ENCODE peak calls at places on chromosomes 5 and 9, in ten cellular contexts. L, F, R, A, B, Z, X, E, H and P are unnamed samples.

GRCh38 chr9:76704601-76705204 is 59.5 kb upstream of the PCA3 start:
- DNase-seq in L (no peak), F (no peak), R (peak; percentile 77), A (peak; percentile 89), B (peak; percentile 75), Z (peak; percentile 97), X (no peak), E (no peak), H (peak; percentile 86), P (peak; percentile 97)

GRCh38 chr5:4511996-4512656 is 628.0 kb upstream of the ADAMTS16 start:
- DNase-seq in L (no peak), F (peak; percentile 83), R (no peak), A (peak; percentile 2), B (no peak), Z (no peak), X (no peak), E (peak; percentile 45), H (no peak), P (peak; percentile 0)

GRCh38 chr5:963673-964531 is 44.7 kb upstream of the NKD2 start:
- DNase-seq in L (no peak), F (peak; percentile 15), R (no peak), A (no peak), B (peak; percentile 45), Z (peak; percentile 97), X (no peak), E (peak; percentile 76), H (peak; percentile 76), P (peak; percentile 98)

GRCh38 chr5:102628449-102629175 is 126.5 kb upstream of the PAM start:
- DNase-seq in L (no peak), F (no peak), R (no peak), A (peak; percentile 29), B (peak; percentile 57), Z (no peak), X (no peak), E (peak; percentile 45), H (no peak), P (peak; percentile 1)

GRCh38 chr9:69785757-69786156 is 25.9 kb upstream of the PTAR1 start:
- DNase-seq in L (no peak), F (no peak), R (no peak), A (peak; percentile 74), B (peak; percentile 46), Z (peak; percentile 62), X (no peak), E (no peak), H (no peak), P (peak; percentile 53)

GRCh38 chr5:101429241-101429640 is 526.2 kb upstream of the ST8SIA4 start:
- DNase-seq in L (no peak), F (no peak), R (no peak), A (peak; percentile 49), B (peak; percentile 34), Z (no peak), X (no peak), E (no peak), H (peak; percentile 40), P (peak; percentile 13)

GRCh38 chr5:124583469-124584350 is 162.7 kb downstream of the ZNF608 start:
- DNase-seq in L (no peak), F (no peak), R (peak; percentile 34), A (peak; percentile 90), B (peak; percentile 72), Z (peak; percentile 70), X (no peak), E (no peak), H (peak; percentile 55), P (peak; percentile 65)

GRCh38 chr5:148455055-148455675 is 71.4 kb downstream of the FBXO38 start:
- DNase-seq in L (no peak), F (no peak), R (no peak), A (no peak), B (no peak), Z (peak; percentile 28), X (no peak), E (no peak), H (no peak), P (no peak)

GRCh38 chr5:114419941-114420340 is 58.1 kb downstream of the KCNN2 start:
- DNase-seq in L (no peak), F (no peak), R (no peak), A (peak; percentile 38), B (peak; percentile 75), Z (peak; percentile 30), X (no peak), E (no peak), H (peak; percentile 11), P (peak; percentile 1)

GRCh38 chr9:82209797-82210470 is 221.4 kb downstream of the SPATA31D1 start:
- DNase-seq in L (no peak), F (no peak), R (peak; percentile 79), A (no peak), B (no peak), Z (no peak), X (no peak), E (no peak), H (no peak), P (no peak)

GRCh38 chr9:6197330-6197729 is 18.3 kb upstream of the IL33 start:
- DNase-seq in L (no peak), F (no peak), R (peak; percentile 5), A (no peak), B (no peak), Z (peak; percentile 68), X (no peak), E (no peak), H (no peak), P (peak; percentile 67)

GRCh38 chr9:21592063-21592338 is 109.9 kb upstream of the IFNE start:
- DNase-seq in L (no peak), F (no peak), R (no peak), A (no peak), B (no peak), Z (no peak), X (no peak), E (no peak), H (no peak), P (no peak)

DNA sequence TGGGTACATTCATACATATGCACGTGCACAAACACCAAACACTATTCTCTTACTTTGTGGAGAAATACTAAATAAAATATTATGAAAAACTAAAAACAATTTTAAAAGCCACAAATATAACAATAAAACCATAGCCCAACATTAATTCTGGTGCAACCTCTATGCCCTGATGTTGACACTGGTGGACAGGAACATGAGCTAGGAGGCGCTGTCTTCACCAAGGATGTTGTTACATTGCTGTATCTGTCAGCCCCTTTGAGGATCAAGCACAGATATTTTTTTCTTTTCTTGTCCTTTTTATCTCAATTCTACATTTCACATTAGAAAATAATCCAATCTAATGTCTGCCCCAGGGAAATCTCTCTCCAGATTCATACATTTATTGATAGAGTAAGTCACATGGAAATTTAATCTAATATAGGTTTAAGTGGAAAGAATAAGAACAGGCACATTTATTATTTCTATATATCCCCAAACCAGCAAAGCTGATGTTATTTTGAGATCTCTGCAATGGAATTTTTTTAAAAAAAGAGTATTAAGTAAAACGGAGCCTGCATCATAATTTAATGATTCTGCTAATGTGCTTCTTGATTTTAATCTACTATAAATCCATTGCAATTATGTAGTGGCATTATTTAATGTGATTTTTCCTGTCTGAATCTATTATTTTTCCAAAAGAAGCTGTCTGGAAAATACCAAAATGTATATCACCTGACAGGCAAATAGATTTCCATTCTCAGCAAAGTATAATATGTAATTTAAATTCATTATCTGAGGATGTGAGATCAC is 716.5 kb downstream of the MTRR start:
- DNase-seq in L (no peak), F (no peak), R (no peak), A (no peak), B (no peak), Z (no peak), X (no peak), E (no peak), H (no peak), P (peak; percentile 2)
- TF ChIP-seq CTCF in L (no peak), F (no peak), R (peak; percentile 28), A (peak; percentile 3), B (peak; percentile 18), Z (no peak), X (no peak), E (no peak), H (peak; percentile 36), P (peak; percentile 27)

DNA sequence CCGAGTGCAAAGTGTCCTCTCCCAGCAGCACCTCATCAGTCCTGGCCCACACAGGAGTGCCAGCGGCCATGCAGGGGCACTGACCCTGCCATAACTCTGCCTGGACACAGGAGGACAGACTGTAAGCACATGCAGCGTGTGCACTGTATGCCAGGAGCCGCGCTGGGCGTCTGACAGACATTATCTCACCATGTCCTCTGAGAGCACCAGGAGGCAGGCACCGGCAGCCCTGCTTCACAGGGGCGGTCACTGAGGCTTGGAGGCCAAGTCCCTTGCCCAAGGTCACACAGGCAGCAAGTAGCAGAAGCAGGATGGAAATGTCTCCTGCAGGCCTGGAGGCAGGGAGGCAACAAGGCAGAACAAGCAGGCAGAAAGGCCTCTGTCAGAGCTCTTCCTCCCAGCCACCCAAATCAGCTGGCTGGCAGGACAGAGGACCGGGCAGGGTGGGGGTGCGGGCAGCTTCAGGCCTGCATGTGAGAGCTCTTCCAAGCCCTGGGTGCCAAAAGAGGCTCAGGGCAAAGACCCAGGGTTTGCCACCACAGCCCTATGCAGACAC is 8.4 kb downstream of the EEIG1 start:
- DNase-seq in L (no peak), F (no peak), R (no peak), A (no peak), B (no peak), Z (no peak), X (no peak), E (peak; percentile 85), H (no peak), P (no peak)
- TF ChIP-seq CTCF in L (no peak), F (no peak), R (no peak), A (no peak), B (no peak), Z (no peak), X (no peak), E (no peak), H (no peak), P (no peak)

GRCh38 chr9:117116084-117116483 is 298.8 kb downstream of the ASTN2 start:
- DNase-seq in L (no peak), F (no peak), R (no peak), A (no peak), B (no peak), Z (no peak), X (no peak), E (no peak), H (no peak), P (no peak)
- TF ChIP-seq CTCF in L (no peak), F (no peak), R (no peak), A (no peak), B (no peak), Z (no peak), X (no peak), E (no peak), H (no peak), P (no peak)

DNA sequence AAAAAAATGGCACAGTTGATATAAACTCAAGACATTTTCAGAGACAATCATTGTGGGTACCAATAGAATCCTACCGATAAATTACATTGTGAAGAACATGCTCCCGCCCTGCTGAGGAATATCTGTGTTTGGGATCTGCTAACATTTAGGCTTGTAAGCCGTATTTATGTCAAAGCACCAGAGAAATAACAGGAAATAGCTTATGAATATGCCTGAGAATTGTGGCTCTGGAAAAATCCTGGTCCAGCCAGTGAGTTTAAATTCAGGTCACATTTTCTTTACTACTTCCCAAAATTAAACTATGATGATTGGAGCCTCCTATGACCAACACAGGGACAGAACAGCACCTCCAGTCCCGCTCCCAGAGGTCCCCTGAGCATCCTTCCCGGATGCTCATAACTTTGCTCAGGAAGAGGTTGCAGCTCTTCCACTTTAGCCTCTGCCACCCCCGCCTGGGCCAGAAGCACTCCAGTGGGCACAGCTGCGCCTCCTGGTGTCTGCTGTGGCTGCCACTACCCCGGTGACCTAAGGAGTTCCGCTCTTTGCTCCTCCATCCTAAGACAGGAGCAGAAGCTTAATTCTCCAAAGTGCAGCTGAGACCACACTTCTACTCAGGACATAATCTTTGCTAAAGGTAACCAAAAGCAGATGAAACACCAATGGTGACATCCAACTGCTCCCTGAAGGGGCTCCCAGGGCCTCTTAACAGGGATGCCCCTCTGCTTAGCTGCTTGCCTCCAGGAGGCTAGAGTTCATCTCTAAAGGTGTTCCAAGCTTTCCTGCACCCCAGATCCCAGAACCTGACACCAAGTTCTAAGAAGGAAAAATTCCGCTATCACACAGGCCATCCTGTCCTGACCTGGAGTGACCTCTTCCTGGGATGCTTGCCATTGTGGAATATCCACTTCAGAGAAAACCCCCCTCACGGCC is 58.8 kb downstream of the SLC1A1 start:
- DNase-seq in L (no peak), F (peak; percentile 66), R (peak; percentile 6), A (no peak), B (no peak), Z (peak; percentile 10), X (peak; percentile 14), E (no peak), H (no peak), P (no peak)
- TF ChIP-seq CTCF in L (no peak), F (no peak), R (peak; percentile 63), A (peak; percentile 29), B (peak; percentile 20), Z (peak; percentile 36), X (no peak), E (peak; percentile 57), H (peak; percentile 31), P (peak; percentile 24)